ENCODE peak calls at places on chromosomes 12 and 14, in five cellular contexts. O is GM23338, T is PC-3, H is fibroblast of lung, E is ovary. Z is an unnamed sample.

GRCh38 chr12:27359578-27360340 is 27.1 kb downstream of the BMAL2 start:
- DNase-seq in O (no peak), T (peak), H (peak), E (no peak), Z (no peak)

GRCh38 chr14:65260786-65261185 is 151.7 kb upstream of the FUT8 start:
- DNase-seq in O (no peak), T (no peak), H (peak), E (no peak), Z (no peak)

GRCh38 chr12:74129702-74130101 is 407.9 kb upstream of the ATXN7L3B start:
- DNase-seq in O (no peak), T (no peak), H (peak), E (no peak), Z (no peak)

GRCh38 chr14:24673534-24674203 is 39.7 kb upstream of the GZMB start:
- DNase-seq in O (no peak), T (no peak), H (no peak), E (no peak), Z (no peak)

GRCh38 chr12:117540011-117540410 is 178.6 kb upstream of the NOS1 start:
- DNase-seq in O (no peak), T (no peak), H (no peak), E (no peak), Z (no peak)

GRCh38 chr14:58280954-58281787 is 17.2 kb upstream of the ARID4A start:
- DNase-seq in O (no peak), T (peak), H (peak), E (no peak), Z (no peak)

GRCh38 chr14:77580964-77581505 is 35.4 kb downstream of the SPTLC2 start:
- DNase-seq in O (no peak), T (peak), H (peak), E (no peak), Z (no peak)

GRCh38 chr14:70602254-70602653 is 1.8 kb upstream of the MED6 start:
- DNase-seq in O (no peak), T (no peak), H (no peak), E (no peak), Z (no peak)

GRCh38 chr12:50174971-50175715 is 8.0 kb upstream of the CERS5 start:
- DNase-seq in O (peak), T (peak), H (peak), E (no peak), Z (no peak)

GRCh38 chr12:125162489-125163028 is 97.3 kb downstream of the AACS start:
- DNase-seq in O (no peak), T (no peak), H (no peak), E (no peak), Z (no peak)

GRCh38 chr12:21695896-21696295 is 38.3 kb upstream of the LDHB start:
- DNase-seq in O (no peak), T (no peak), H (no peak), E (no peak), Z (no peak)

GRCh38 chr12:68813242-68813593 is 5.2 kb downstream of the MDM2 start:
- DNase-seq in O (no peak), T (no peak), H (no peak), E (no peak), Z (no peak)

GRCh38 chr12:68812553-68813241 is 4.7 kb downstream of the MDM2 start:
- DNase-seq in O (no peak), T (no peak), H (no peak), E (no peak), Z (no peak)

GRCh38 chr12:68814490-68815231 is 6.7 kb downstream of the MDM2 start:
- DNase-seq in O (no peak), T (no peak), H (no peak), E (no peak), Z (no peak)

GRCh38 chr12:68815928-68816800 is 8.2 kb downstream of the MDM2 start:
- DNase-seq in O (no peak), T (no peak), H (no peak), E (no peak), Z (no peak)

GRCh38 chr12:68815232-68815927 is 7.4 kb downstream of the MDM2 start:
- DNase-seq in O (no peak), T (no peak), H (no peak), E (no peak), Z (no peak)
- H3K27ac ChIP-seq in O (no peak), T (no peak), H (no peak), E (no peak), Z (no peak)

GRCh38 chr12:49055978-49056754 is 4.4 kb downstream of the KMT2D start:
- DNase-seq in O (peak), T (peak), H (peak), E (no peak), Z (no peak)
- H3K4me3 ChIP-seq in O (peak), T (peak), H (no peak), E (no peak), Z (no peak)

DNA sequence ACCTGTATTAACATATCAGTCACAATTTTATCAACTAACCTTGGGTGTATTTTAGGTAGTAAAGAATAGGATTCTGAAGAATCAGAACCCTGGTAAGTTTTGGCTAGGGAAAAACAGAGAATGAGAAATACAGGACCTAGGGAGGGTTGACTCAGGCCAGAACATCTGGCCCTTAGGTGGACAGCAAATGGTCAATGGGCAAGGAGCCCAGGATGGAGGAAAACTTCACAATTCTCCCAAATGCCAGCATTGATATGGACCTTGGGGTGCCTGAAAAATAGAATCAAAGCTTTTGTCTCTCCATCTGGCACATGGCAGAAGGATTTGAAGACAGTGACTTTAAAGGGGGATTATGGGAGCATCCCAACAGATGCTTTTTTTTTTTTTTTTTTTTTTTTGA is 32.7 kb upstream of the PRPF39 start:
- DNase-seq in O (no peak), T (no peak), H (no peak), E (no peak), Z (no peak)
- H3K27ac ChIP-seq in O (no peak), T (no peak), H (no peak), E (no peak), Z (no peak)

DNA sequence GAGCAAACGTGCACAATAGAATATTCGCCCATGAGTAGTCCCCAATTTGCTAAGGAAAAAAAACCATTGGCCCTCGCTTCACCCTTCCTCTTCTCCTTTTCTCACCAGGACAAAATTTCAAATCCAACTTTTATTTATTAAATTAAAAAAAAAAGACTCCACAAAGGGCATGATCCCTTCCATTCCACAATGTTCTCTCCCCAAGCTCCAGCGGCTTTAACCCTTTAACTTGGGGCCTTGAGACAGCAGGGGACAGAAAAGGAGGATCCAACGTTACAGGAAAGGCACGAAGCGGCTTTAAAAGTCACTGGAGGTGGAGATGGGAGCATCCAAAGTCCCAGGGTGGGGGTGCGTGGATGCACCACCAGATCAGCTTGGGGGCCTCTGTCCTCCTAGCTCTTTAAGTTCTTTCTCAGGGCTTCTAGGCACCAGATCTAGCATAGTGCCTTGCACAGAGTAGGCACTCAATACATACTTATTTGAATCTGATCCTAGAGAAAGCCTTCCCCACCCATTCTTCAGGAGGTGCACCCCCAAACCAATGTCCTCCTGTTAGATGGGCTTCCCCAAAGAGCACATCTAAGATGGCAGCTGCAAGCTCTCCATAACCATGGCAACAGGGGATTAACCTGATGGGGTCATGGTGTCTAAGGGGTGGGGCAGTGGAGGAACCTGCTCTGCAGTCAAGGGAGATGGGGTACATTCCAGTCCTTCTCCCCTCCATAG is 5.2 kb upstream of the AAAS start:
- DNase-seq in O (peak), T (no peak), H (no peak), E (no peak), Z (no peak)
- H3K4me3 ChIP-seq in O (peak), T (no peak), H (no peak), E (no peak), Z (no peak)

GRCh38 chr14:99271951-99272668 is at the start of gene BCL11B:
- DNase-seq in O (peak), T (peak), H (peak), E (peak), Z (peak)
- H3K27ac ChIP-seq in O (peak), T (no peak), H (no peak), E (no peak), Z (no peak)

GRCh38 chr12:33438890-33439586 is 581 bp downstream of the SYT10 start:
- DNase-seq in O (peak), T (no peak), H (peak), E (no peak), Z (peak)
- H3K4me3 ChIP-seq in O (peak), T (no peak), H (peak), E (peak), Z (peak)